ENCODE peak calls at places on chromosomes 1 and 21, in six cellular contexts. M, Z, I, D, A and Q are unnamed samples.

GRCh38 chr1:244339776-244340175 is 111.9 kb downstream of the ADSS2 start:
- DNase-seq in A (no peak), M (no peak), I (no peak), Z (no peak), D (no peak), Q (no peak)

GRCh38 chr1:115320368-115320767 is 17.7 kb downstream of the NGF start:
- DNase-seq in D (no peak), M (no peak), A (no peak), I (no peak), Z (no peak), Q (no peak)

GRCh38 chr1:214439352-214440119 is 111.9 kb downstream of the PTPN14 start:
- DNase-seq in D (no peak), I (peak), Z (peak), M (peak), A (no peak), Q (peak)

GRCh38 chr1:1157426-1157913 is 16.2 kb upstream of the TTLL10 start:
- DNase-seq in D (peak), A (peak), M (no peak), Z (peak), I (peak), Q (peak)

GRCh38 chr21:34844033-34844923 is 175.5 kb downstream of the CLIC6 start:
- DNase-seq in Z (peak), M (no peak), I (no peak), A (peak), D (no peak), Q (no peak)

GRCh38 chr21:39523398-39523797 is 71.6 kb downstream of the SH3BGR start:
- DNase-seq in A (no peak), D (no peak), M (no peak), I (peak), Z (no peak), Q (no peak)

GRCh38 chr1:8026976-8027747 is 1.1 kb upstream of the ERRFI1 start:
- DNase-seq in A (peak), I (peak), Z (peak), M (no peak), D (no peak), Q (no peak)

GRCh38 chr1:41802532-41803501 is 115.9 kb downstream of the HIVEP3 start:
- DNase-seq in A (peak), I (no peak), M (peak), Z (no peak), D (no peak), Q (peak)

GRCh38 chr1:223035724-223036478 is 107.1 kb downstream of the TLR5 start:
- DNase-seq in D (no peak), I (no peak), Z (no peak), M (no peak), A (no peak), Q (no peak)

GRCh38 chr1:19165501-19165900 is 44.6 kb downstream of the UBR4 start:
- DNase-seq in Z (peak), D (no peak), I (no peak), A (peak), M (no peak), Q (peak)

GRCh38 chr21:44510508-44511218 is 29.3 kb downstream of the KRTAP10-1 start:
- DNase-seq in I (peak), D (peak), M (peak), Z (no peak), A (peak), Q (peak)

GRCh38 chr1:228984646-228985631 is 249.7 kb downstream of the RHOU start:
- DNase-seq in I (no peak), Z (no peak), A (no peak), M (no peak), D (no peak), Q (no peak)

GRCh38 chr1:165353731-165354671 is 2.5 kb downstream of the LMX1A start:
- DNase-seq in A (no peak), D (no peak), Z (no peak), I (no peak), M (no peak), Q (no peak)

GRCh38 chr1:162726539-162726938 is 64.0 kb upstream of the HSD17B7 start:
- DNase-seq in A (no peak), I (no peak), M (peak), Z (no peak), D (no peak), Q (no peak)